ENCODE peak calls at places on chromosome 6, in four cellular contexts. Y is IMR-90, Q is H9, A is H1. S is an unnamed sample.
A peak's percentile ranks its signal among the peaks of the same experiment; 100 is the strongest.

GRCh38 chr6:118580585-118581419 is 32.7 kb downstream of the PLN start:
- DNase-seq in Y (peak; percentile 78), Q (peak; percentile 67), A (no peak), S (peak; percentile 89)

GRCh38 chr6:54716869-54717268 is 129.7 kb upstream of the FAM83B start:
- DNase-seq in Y (peak; percentile 43), Q (no peak), A (no peak), S (no peak)

GRCh38 chr6:81814365-81815109 is 62.1 kb upstream of the TENT5A start:
- DNase-seq in Y (peak; percentile 9), Q (no peak), A (no peak), S (no peak)

GRCh38 chr6:37538107-37538506 is 38.4 kb upstream of the CCDC167 start:
- DNase-seq in Y (no peak), Q (peak; percentile 65), A (peak; percentile 71), S (peak; percentile 70)

GRCh38 chr6:40893021-40893420 is 146.0 kb downstream of the UNC5CL start:
- DNase-seq in Y (no peak), Q (no peak), A (no peak), S (no peak)

GRCh38 chr6:79302341-79302740 is 67.9 kb upstream of the HMGN3 start:
- DNase-seq in Y (no peak), Q (no peak), A (no peak), S (peak; percentile 54)

GRCh38 chr6:132357120-132357519 is 44.2 kb downstream of the MOXD1 start:
- DNase-seq in Y (peak; percentile 66), Q (no peak), A (no peak), S (no peak)

GRCh38 chr6:154448448-154449096 is 61.9 kb downstream of the CNKSR3 start:
- DNase-seq in Y (peak; percentile 93), Q (no peak), A (no peak), S (no peak)

GRCh38 chr6:31068738-31069340 is 43.5 kb downstream of the C6orf15 start:
- DNase-seq in Y (peak; percentile 83), Q (peak; percentile 88), A (peak; percentile 90), S (peak; percentile 92)

GRCh38 chr6:168058691-168059551 is 20.1 kb downstream of the FRMD1 start:
- DNase-seq in Y (no peak), Q (peak; percentile 70), A (no peak), S (peak; percentile 86)

GRCh38 chr6:87722831-87723726 is 21.0 kb upstream of the AKIRIN2 start:
- DNase-seq in Y (peak; percentile 95), Q (peak; percentile 81), A (no peak), S (peak; percentile 98)

GRCh38 chr6:41286544-41287346 is at the start of gene TREM1:
- DNase-seq in Y (peak; percentile 51), Q (no peak), A (peak; percentile 39), S (peak; percentile 63)

GRCh38 chr6:144415014-144415413 is 129.9 kb downstream of the UTRN start:
- DNase-seq in Y (peak; percentile 90), Q (no peak), A (no peak), S (no peak)

GRCh38 chr6:97465877-97466710 is 183.1 kb upstream of the MMS22L start:
- DNase-seq in Y (no peak), Q (peak; percentile 36), A (no peak), S (peak; percentile 46)

GRCh38 chr6:33215281-33215680 is 7.0 kb downstream of the RING1 start:
- DNase-seq in Y (no peak), Q (no peak), A (no peak), S (no peak)

GRCh38 chr6:144023216-144023615 is 15.2 kb upstream of the PLAGL1 start:
- DNase-seq in Y (no peak), Q (no peak), A (no peak), S (no peak)

GRCh38 chr6:125314019-125314581 is 12.3 kb upstream of the HDDC2 start:
- DNase-seq in Y (peak; percentile 61), Q (peak; percentile 56), A (peak; percentile 59), S (peak; percentile 73)

GRCh38 chr6:87483929-87484328 is 11.2 kb downstream of the SLC35A1 start:
- DNase-seq in Y (peak; percentile 43), Q (peak; percentile 89), A (peak; percentile 92), S (peak; percentile 94)

GRCh38 chr6:125201961-125202729 is 48.6 kb downstream of the TPD52L1 start:
- DNase-seq in Y (peak; percentile 94), Q (no peak), A (no peak), S (peak; percentile 36)

GRCh38 chr6:135922746-135923145 is 71.2 kb downstream of the PDE7B start:
- DNase-seq in Y (peak; percentile 58), Q (no peak), A (no peak), S (no peak)

GRCh38 chr6:39686980-39687379 is 38.2 kb downstream of the KIF6 start:
- DNase-seq in Y (no peak), Q (no peak), A (no peak), S (no peak)

GRCh38 chr6:33192671-33193602 is 670 bp upstream of the COL11A2 start:
- DNase-seq in Y (no peak), Q (no peak), A (peak; percentile 71), S (no peak)

GRCh38 chr6:27250955-27251671 is 3.6 kb downstream of the PRSS16 start:
- DNase-seq in Y (no peak), Q (peak; percentile 98), A (peak; percentile 96), S (peak; percentile 98)

GRCh38 chr6:150235218-150235617 is 92.4 kb downstream of the PPP1R14C start:
- DNase-seq in Y (no peak), Q (no peak), A (no peak), S (no peak)

GRCh38 chr6:73521351-73522254 is 771 bp upstream of the EEF1A1 start:
- DNase-seq in Y (peak; percentile 91), Q (no peak), A (peak; percentile 91), S (peak; percentile 42)

GRCh38 chr6:7106752-7107577 is 796 bp upstream of the RREB1 start:
- DNase-seq in Y (peak; percentile 16), Q (peak; percentile 48), A (peak; percentile 70), S (peak; percentile 70)

GRCh38 chr6:147287869-147288271 is 83.7 kb downstream of the STXBP5 start:
- DNase-seq in Y (peak; percentile 69), Q (no peak), A (no peak), S (peak; percentile 53)

GRCh38 chr6:31620586-31621319 is at the start of gene PRRC2A:
- DNase-seq in Y (peak; percentile 59), Q (peak; percentile 85), A (peak; percentile 90), S (peak; percentile 89)

GRCh38 chr6:50791900-50792508 is 26.7 kb upstream of the TFAP2B start:
- DNase-seq in Y (peak; percentile 30), Q (no peak), A (no peak), S (peak; percentile 57)

GRCh38 chr6:167141667-167142432 is 15.9 kb downstream of the GPR31 start:
- DNase-seq in Y (no peak), Q (peak; percentile 75), A (peak; percentile 79), S (peak; percentile 53)

GRCh38 chr6:156190270-156190669 is 586.9 kb upstream of the ARID1B start:
- DNase-seq in Y (no peak), Q (no peak), A (no peak), S (no peak)

GRCh38 chr6:94548211-94548610 is 1029.1 kb upstream of the MANEA start:
- DNase-seq in Y (no peak), Q (no peak), A (no peak), S (no peak)

GRCh38 chr6:7691675-7692452 is 34.0 kb upstream of the BMP6 start:
- DNase-seq in Y (peak; percentile 50), Q (peak; percentile 56), A (no peak), S (peak; percentile 81)

GRCh38 chr6:134035823-134036296 is 16.6 kb downstream of the SLC2A12 start:
- DNase-seq in Y (peak; percentile 64), Q (no peak), A (no peak), S (no peak)

GRCh38 chr6:40410792-40411191 is 176.4 kb downstream of the LRFN2 start:
- DNase-seq in Y (no peak), Q (no peak), A (no peak), S (no peak)

GRCh38 chr6:3037578-3038365 is 30.5 kb upstream of the RIPK1 start:
- DNase-seq in Y (no peak), Q (no peak), A (no peak), S (no peak)

GRCh38 chr6:158640519-158640918 is 4.0 kb downstream of the DYNLT1 start:
- DNase-seq in Y (no peak), Q (no peak), A (peak; percentile 41), S (no peak)
- H2BK120ac ChIP-seq in Y (no peak overlapping the region), Q (no peak overlapping the region), A (no peak overlapping the region), S (no peak overlapping the region)

DNA sequence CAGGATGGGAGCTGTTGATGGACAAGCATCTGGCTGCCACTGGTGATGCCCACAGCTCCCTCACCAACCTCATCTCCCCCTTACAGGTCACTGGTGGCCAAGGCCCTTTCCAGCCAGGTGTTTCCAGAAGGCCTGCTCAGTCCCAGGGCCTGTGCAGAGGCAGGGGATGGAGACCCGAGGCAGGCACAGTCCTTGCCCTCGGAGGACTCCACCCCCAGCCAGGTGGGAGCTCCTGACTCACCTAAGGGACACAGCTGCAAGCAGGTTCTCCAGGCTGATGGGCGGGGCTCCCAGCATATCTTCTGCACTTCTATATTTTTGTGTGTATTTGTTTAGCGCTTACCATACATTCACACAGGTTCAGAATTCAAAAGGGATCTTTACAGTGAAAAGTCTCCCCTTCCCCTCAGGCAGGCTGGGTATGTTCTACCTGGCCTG is 17.4 kb downstream of the PRPH2 start:
- DNase-seq in Y (no peak), Q (peak; percentile 33), A (no peak), S (no peak)
- H3K56ac ChIP-seq in Y (no peak overlapping the region), Q (no peak overlapping the region), A (no peak overlapping the region), S (no peak overlapping the region)

GRCh38 chr6:16337280-16337975 is 99.0 kb downstream of the GMPR start:
- DNase-seq in Y (peak; percentile 93), Q (no peak), A (no peak), S (no peak)
- H2BK120ac ChIP-seq in Y (peak overlapping the region; percentile 94), Q (no peak overlapping the region), A (no peak overlapping the region), S (no peak overlapping the region)

GRCh38 chr6:126422912-126423311 is 83.0 kb downstream of the CENPW start:
- DNase-seq in Y (no peak), Q (no peak), A (no peak), S (no peak)
- H3K56ac ChIP-seq in Y (no peak overlapping the region), Q (no peak overlapping the region), A (no peak overlapping the region), S (no peak overlapping the region)

DNA sequence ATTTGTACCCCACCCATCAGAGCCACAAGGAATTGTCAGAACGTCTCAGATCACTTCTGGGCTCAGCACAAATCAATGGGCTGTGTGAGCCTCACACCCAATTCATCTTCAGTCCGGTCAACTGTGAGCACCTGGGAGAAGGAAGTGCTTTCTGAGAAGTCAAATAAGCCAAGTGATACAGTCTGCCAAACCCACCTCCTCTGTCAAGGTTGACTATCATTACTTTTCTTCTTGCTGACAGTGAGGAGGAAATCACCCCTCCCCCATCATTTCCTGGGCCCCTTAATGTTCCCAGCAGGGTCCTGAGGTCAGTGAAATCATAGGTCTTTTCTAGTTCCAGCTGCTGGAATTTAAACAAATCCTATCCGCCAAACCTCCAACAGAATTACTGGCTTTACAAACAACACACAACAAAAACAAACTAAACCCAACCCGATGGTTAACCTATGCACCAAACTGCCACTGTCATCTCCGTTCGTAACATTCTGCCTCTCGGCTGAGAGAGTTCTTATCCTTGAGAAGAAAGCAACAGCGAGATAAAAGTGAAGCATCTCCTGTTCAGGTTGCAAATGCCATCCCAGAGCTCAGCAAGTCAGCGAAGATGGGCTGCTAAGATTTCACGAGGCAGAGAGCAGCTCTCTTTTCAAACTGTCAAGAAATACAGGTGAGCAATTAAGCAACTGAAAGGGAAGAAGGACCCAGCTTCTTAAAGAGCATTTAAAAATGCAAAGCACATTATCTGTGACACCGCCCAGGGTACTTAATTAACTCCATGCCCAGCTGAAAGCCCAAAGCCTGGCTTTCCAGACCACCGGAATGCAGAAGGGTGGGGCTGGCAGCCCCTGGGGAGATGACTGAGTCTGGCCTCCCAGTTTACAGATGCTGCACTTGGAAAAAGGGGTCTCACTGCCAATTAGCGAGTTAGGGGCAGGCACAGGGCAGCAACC is 24.7 kb downstream of the GFOD1 start:
- DNase-seq in Y (no peak), Q (no peak), A (no peak), S (peak; percentile 66)
- H2BK120ac ChIP-seq in Y (no peak overlapping the region), Q (no peak overlapping the region), A (no peak overlapping the region), S (no peak overlapping the region)

S was measured in mesendoderm.